ENCODE peak calls at places on chromosome 11, in ten cellular contexts. One of them, this sample, is unnamed.

GRCh38 chr11:47415949-47416472 is 7.6 kb downstream of the SLC39A13 start:
- DNase-seq in GM23338: peak; percentile 43
- DNase-seq in sigmoid colon: peak; percentile 94
- DNase-seq in spleen: no peak
- DNase-seq in H1: no peak
- DNase-seq in HepG2: no peak
- DNase-seq in HCT116: peak; percentile 49
- DNase-seq in K562: no peak
- DNase-seq in stomach: peak; percentile 78
- DNase-seq in breast epithelium: peak; percentile 80
- DNase-seq in this sample: peak; percentile 74

GRCh38 chr11:131592734-131593133 is 222.3 kb downstream of the NTM start:
- DNase-seq in H1: no peak
- DNase-seq in GM23338: no peak
- DNase-seq in K562: no peak
- DNase-seq in HCT116: no peak
- DNase-seq in sigmoid colon: no peak
- DNase-seq in spleen: no peak
- DNase-seq in breast epithelium: no peak
- DNase-seq in stomach: no peak
- DNase-seq in HepG2: no peak
- DNase-seq in this sample: no peak

GRCh38 chr11:76243648-76244285 is 37.5 kb upstream of the WNT11 start:
- DNase-seq in HepG2: no peak
- DNase-seq in HCT116: no peak
- DNase-seq in breast epithelium: no peak
- DNase-seq in stomach: no peak
- DNase-seq in spleen: peak; percentile 51
- DNase-seq in GM23338: no peak
- DNase-seq in sigmoid colon: no peak
- DNase-seq in H1: peak; percentile 59
- DNase-seq in K562: no peak
- DNase-seq in this sample: no peak

GRCh38 chr11:58027341-58027740 is 3.4 kb upstream of the OR6Q1 start:
- DNase-seq in sigmoid colon: no peak
- DNase-seq in breast epithelium: no peak
- DNase-seq in stomach: no peak
- DNase-seq in H1: no peak
- DNase-seq in HCT116: no peak
- DNase-seq in HepG2: no peak
- DNase-seq in K562: no peak
- DNase-seq in spleen: no peak
- DNase-seq in GM23338: no peak
- DNase-seq in this sample: peak; percentile 17

GRCh38 chr11:127281534-127281933 is 281.0 kb upstream of the KIRREL3 start:
- DNase-seq in GM23338: no peak
- DNase-seq in breast epithelium: no peak
- DNase-seq in HCT116: no peak
- DNase-seq in spleen: no peak
- DNase-seq in stomach: no peak
- DNase-seq in K562: no peak
- DNase-seq in H1: no peak
- DNase-seq in sigmoid colon: no peak
- DNase-seq in HepG2: no peak
- DNase-seq in this sample: no peak

GRCh38 chr11:86916330-86916729 is 38.9 kb downstream of the FZD4 start:
- DNase-seq in K562: no peak
- DNase-seq in spleen: no peak
- DNase-seq in HCT116: peak; percentile 10
- DNase-seq in HepG2: no peak
- DNase-seq in breast epithelium: no peak
- DNase-seq in stomach: no peak
- DNase-seq in sigmoid colon: no peak
- DNase-seq in GM23338: no peak
- DNase-seq in H1: no peak
- DNase-seq in this sample: no peak

GRCh38 chr11:67352546-67353316 is 615 bp downstream of the POLD4 start:
- DNase-seq in stomach: peak; percentile 59
- DNase-seq in HepG2: peak; percentile 20
- DNase-seq in GM23338: peak; percentile 55
- DNase-seq in breast epithelium: no peak
- DNase-seq in H1: no peak
- DNase-seq in spleen: peak; percentile 96
- DNase-seq in sigmoid colon: peak; percentile 77
- DNase-seq in K562: peak; percentile 35
- DNase-seq in HCT116: no peak
- DNase-seq in this sample: peak; percentile 52

GRCh38 chr11:10021563-10021962 is 272.5 kb downstream of the SBF2 start:
- DNase-seq in stomach: no peak
- DNase-seq in HCT116: no peak
- DNase-seq in spleen: no peak
- DNase-seq in GM23338: peak; percentile 20
- DNase-seq in breast epithelium: no peak
- DNase-seq in H1: no peak
- DNase-seq in HepG2: peak; percentile 77
- DNase-seq in sigmoid colon: no peak
- DNase-seq in K562: peak; percentile 33
- DNase-seq in this sample: no peak

GRCh38 chr11:67316882-67317364 is 13.6 kb downstream of the SSH3 start:
- DNase-seq in GM23338: no peak
- DNase-seq in HCT116: peak; percentile 45
- DNase-seq in spleen: no peak
- DNase-seq in breast epithelium: no peak
- DNase-seq in HepG2: no peak
- DNase-seq in H1: no peak
- DNase-seq in sigmoid colon: no peak
- DNase-seq in stomach: no peak
- DNase-seq in K562: no peak
- DNase-seq in this sample: no peak

GRCh38 chr11:40338062-40338461 is 1121.4 kb downstream of the LRRC4C start:
- DNase-seq in HepG2: no peak
- DNase-seq in HCT116: no peak
- DNase-seq in GM23338: no peak
- DNase-seq in sigmoid colon: no peak
- DNase-seq in stomach: no peak
- DNase-seq in H1: no peak
- DNase-seq in spleen: no peak
- DNase-seq in K562: no peak
- DNase-seq in breast epithelium: no peak
- DNase-seq in this sample: no peak

GRCh38 chr11:47514825-47515647 is 37.9 kb downstream of the CELF1 start:
- DNase-seq in breast epithelium: no peak
- DNase-seq in sigmoid colon: no peak
- DNase-seq in spleen: no peak
- DNase-seq in HCT116: no peak
- DNase-seq in stomach: no peak
- DNase-seq in H1: no peak
- DNase-seq in HepG2: no peak
- DNase-seq in K562: peak; percentile 70
- DNase-seq in GM23338: peak; percentile 51
- DNase-seq in this sample: no peak

GRCh38 chr11:92347404-92347803 is 122.8 kb downstream of the FAT3 start:
- DNase-seq in K562: no peak
- DNase-seq in HepG2: no peak
- DNase-seq in stomach: no peak
- DNase-seq in H1: no peak
- DNase-seq in GM23338: peak; percentile 56
- DNase-seq in breast epithelium: no peak
- DNase-seq in spleen: no peak
- DNase-seq in sigmoid colon: no peak
- DNase-seq in HCT116: no peak
- DNase-seq in this sample: no peak

GRCh38 chr11:92340839-92341238 is 116.2 kb downstream of the FAT3 start:
- DNase-seq in breast epithelium: no peak
- DNase-seq in GM23338: peak; percentile 87
- DNase-seq in HepG2: peak; percentile 6
- DNase-seq in stomach: no peak
- DNase-seq in HCT116: no peak
- DNase-seq in H1: peak; percentile 78
- DNase-seq in spleen: no peak
- DNase-seq in sigmoid colon: no peak
- DNase-seq in K562: peak; percentile 18
- DNase-seq in this sample: no peak

GRCh38 chr11:92342034-92342433 is 117.4 kb downstream of the FAT3 start:
- DNase-seq in K562: no peak
- DNase-seq in sigmoid colon: no peak
- DNase-seq in breast epithelium: no peak
- DNase-seq in HCT116: no peak
- DNase-seq in stomach: no peak
- DNase-seq in H1: no peak
- DNase-seq in spleen: no peak
- DNase-seq in HepG2: no peak
- DNase-seq in GM23338: no peak
- DNase-seq in this sample: no peak

GRCh38 chr11:92346220-92346619 is 121.6 kb downstream of the FAT3 start:
- DNase-seq in H1: no peak
- DNase-seq in stomach: no peak
- DNase-seq in breast epithelium: no peak
- DNase-seq in HCT116: no peak
- DNase-seq in spleen: no peak
- DNase-seq in sigmoid colon: no peak
- DNase-seq in GM23338: no peak
- DNase-seq in K562: no peak
- DNase-seq in HepG2: no peak
- DNase-seq in this sample: no peak

GRCh38 chr11:92342886-92343285 is 118.3 kb downstream of the FAT3 start:
- DNase-seq in GM23338: no peak
- DNase-seq in spleen: no peak
- DNase-seq in sigmoid colon: no peak
- DNase-seq in K562: no peak
- DNase-seq in H1: no peak
- DNase-seq in breast epithelium: no peak
- DNase-seq in HCT116: no peak
- DNase-seq in HepG2: no peak
- DNase-seq in stomach: no peak
- DNase-seq in this sample: no peak
- TF ChIP-seq POLR2AphosphoS5 in GM23338: no peak
- TF ChIP-seq POLR2AphosphoS5 in spleen: no peak
- TF ChIP-seq POLR2AphosphoS5 in sigmoid colon: no peak
- TF ChIP-seq POLR2AphosphoS5 in K562: no peak
- TF ChIP-seq POLR2AphosphoS5 in H1: no peak
- TF ChIP-seq POLR2AphosphoS5 in breast epithelium: no peak
- TF ChIP-seq POLR2AphosphoS5 in HCT116: no peak
- TF ChIP-seq POLR2AphosphoS5 in HepG2: no peak
- TF ChIP-seq POLR2AphosphoS5 in stomach: no peak
- TF ChIP-seq POLR2AphosphoS5 in this sample: no peak

DNA sequence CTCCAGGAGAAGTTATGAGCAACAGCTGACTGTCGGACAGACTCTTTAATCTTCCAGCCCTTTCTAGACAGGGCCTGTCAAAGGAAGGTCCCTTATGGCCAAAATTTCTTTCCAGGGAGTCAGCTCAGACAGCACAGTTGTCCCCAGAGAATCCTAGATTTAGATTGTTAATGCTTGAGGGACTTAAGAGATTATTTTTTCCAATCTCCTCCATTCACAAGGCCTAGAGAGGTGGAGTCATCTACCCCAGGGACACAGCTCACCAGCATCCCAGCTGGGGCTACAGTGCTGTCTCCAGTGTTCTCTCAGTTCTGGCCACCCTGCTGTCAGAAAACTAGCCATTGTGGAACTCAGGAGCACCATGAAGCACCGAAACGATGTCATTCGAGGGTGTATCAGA is 7.8 kb downstream of the DSCAML1 start:
- DNase-seq in spleen: no peak
- DNase-seq in sigmoid colon: no peak
- DNase-seq in H1: no peak
- DNase-seq in K562: no peak
- DNase-seq in GM23338: no peak
- DNase-seq in breast epithelium: no peak
- DNase-seq in HCT116: no peak
- DNase-seq in stomach: no peak
- DNase-seq in HepG2: no peak
- DNase-seq in this sample: no peak
- H3K27me3 ChIP-seq in spleen: peaks cover 5% of the 10 kb centered on the region
- H3K27me3 ChIP-seq in sigmoid colon: no peaks in the 10 kb centered on the region
- H3K27me3 ChIP-seq in H1: peaks cover 16% of the 10 kb centered on the region
- H3K27me3 ChIP-seq in K562: peaks cover 2% of the 10 kb centered on the region
- H3K27me3 ChIP-seq in GM23338: peaks cover 14% of the 10 kb centered on the region
- H3K27me3 ChIP-seq in breast epithelium: peaks cover 30% of the 10 kb centered on the region
- H3K27me3 ChIP-seq in HCT116: peaks cover 55% of the 10 kb centered on the region
- H3K27me3 ChIP-seq in stomach: no peaks in the 10 kb centered on the region
- H3K27me3 ChIP-seq in HepG2: peaks cover 3% of the 10 kb centered on the region
- H3K27me3 ChIP-seq in this sample: peaks cover 2% of the 10 kb centered on the region

DNA sequence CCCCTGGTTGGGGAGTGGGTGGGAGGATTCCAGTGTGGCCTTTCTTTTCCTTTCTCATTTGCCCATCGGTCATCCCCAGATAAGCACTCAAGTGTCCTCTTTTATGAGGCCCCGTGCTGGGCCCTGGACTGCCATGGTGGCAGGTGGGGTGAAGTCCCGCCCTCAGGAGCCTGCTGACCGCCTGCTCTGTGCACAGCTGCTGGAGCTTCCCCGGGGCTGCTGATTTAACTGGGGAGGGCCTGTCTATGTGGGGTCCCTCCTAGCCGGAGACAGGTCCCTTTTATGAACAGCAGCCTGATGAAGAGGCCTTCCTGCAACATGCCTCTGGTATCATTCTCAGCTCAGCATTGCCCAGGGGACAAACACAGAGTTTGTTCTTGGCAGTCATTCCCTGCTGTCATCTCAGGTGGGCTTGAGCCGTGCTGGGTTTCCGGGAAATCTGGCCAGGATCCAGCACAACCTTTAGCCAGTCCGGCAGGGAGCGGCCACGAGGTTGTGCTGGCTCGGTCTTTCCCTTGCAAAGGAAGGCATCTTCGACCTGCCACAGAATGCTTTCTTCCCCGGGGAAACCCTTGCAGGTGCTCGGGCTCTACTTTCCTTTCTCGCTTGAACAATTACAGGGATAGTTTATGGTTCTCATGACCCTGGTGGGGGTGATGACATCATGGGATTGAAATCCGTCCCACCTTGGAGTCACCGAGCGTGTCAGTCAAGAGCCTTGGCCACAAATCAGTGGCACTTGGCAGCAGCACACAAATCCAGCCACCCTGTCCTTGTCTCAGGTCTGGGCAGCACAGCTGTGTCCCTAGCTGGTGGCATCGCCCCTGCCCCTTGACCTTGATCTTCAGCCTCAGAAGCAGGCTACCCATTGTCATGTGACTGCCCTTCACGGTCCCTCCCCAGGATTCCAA is 20.1 kb downstream of the ST14 start:
- DNase-seq in H1: no peak
- DNase-seq in sigmoid colon: no peak
- DNase-seq in GM23338: no peak
- DNase-seq in spleen: no peak
- DNase-seq in HepG2: no peak
- DNase-seq in breast epithelium: no peak
- DNase-seq in stomach: no peak
- DNase-seq in K562: no peak
- DNase-seq in HCT116: no peak
- DNase-seq in this sample: no peak
- TF ChIP-seq POLR2AphosphoS5 in H1: no peak
- TF ChIP-seq POLR2AphosphoS5 in sigmoid colon: no peak
- TF ChIP-seq POLR2AphosphoS5 in GM23338: no peak
- TF ChIP-seq POLR2AphosphoS5 in spleen: no peak
- TF ChIP-seq POLR2AphosphoS5 in HepG2: no peak
- TF ChIP-seq POLR2AphosphoS5 in breast epithelium: no peak
- TF ChIP-seq POLR2AphosphoS5 in stomach: no peak
- TF ChIP-seq POLR2AphosphoS5 in K562: no peak
- TF ChIP-seq POLR2AphosphoS5 in HCT116: no peak
- TF ChIP-seq POLR2AphosphoS5 in this sample: no peak

GRCh38 chr11:43145653-43146052 is 166.1 kb upstream of the API5 start:
- DNase-seq in stomach: no peak
- DNase-seq in H1: no peak
- DNase-seq in sigmoid colon: no peak
- DNase-seq in K562: no peak
- DNase-seq in spleen: no peak
- DNase-seq in breast epithelium: no peak
- DNase-seq in HCT116: no peak
- DNase-seq in HepG2: no peak
- DNase-seq in GM23338: peak; percentile 9
- DNase-seq in this sample: no peak

GRCh38 chr11:43150697-43151096 is 161.1 kb upstream of the API5 start:
- DNase-seq in stomach: no peak
- DNase-seq in spleen: no peak
- DNase-seq in H1: no peak
- DNase-seq in GM23338: no peak
- DNase-seq in HepG2: no peak
- DNase-seq in HCT116: no peak
- DNase-seq in K562: no peak
- DNase-seq in breast epithelium: no peak
- DNase-seq in sigmoid colon: no peak
- DNase-seq in this sample: no peak
- H3K27me3 ChIP-seq in stomach: no peaks in the 10 kb centered on the region
- H3K27me3 ChIP-seq in spleen: no peaks in the 10 kb centered on the region
- H3K27me3 ChIP-seq in H1: no peaks in the 10 kb centered on the region
- H3K27me3 ChIP-seq in GM23338: no peaks in the 10 kb centered on the region
- H3K27me3 ChIP-seq in HepG2: peaks cover 5% of the 10 kb centered on the region
- H3K27me3 ChIP-seq in HCT116: no peaks in the 10 kb centered on the region
- H3K27me3 ChIP-seq in K562: no peaks in the 10 kb centered on the region
- H3K27me3 ChIP-seq in breast epithelium: peaks cover 8% of the 10 kb centered on the region
- H3K27me3 ChIP-seq in sigmoid colon: no peaks in the 10 kb centered on the region
- H3K27me3 ChIP-seq in this sample: no peaks in the 10 kb centered on the region

This sample was measured in prostate gland.